ENCODE peak calls at places on chromosomes 1 and 21, in four cellular contexts. Y is mesenchymal stem cell, U is IMR-90, C is H9. A is an unnamed sample.

GRCh38 chr1:233445737-233446136 is 118.2 kb downstream of the MAP3K21 start:
- DNase-seq in C (no peak), Y (no peak), U (no peak), A (no peak)

GRCh38 chr1:68141079-68141800 is 90.8 kb upstream of the DIRAS3 start:
- DNase-seq in U (peak), Y (peak), C (no peak), A (peak)

GRCh38 chr1:33468559-33468958 is 3.9 kb upstream of the ZSCAN20 start:
- DNase-seq in C (no peak), Y (no peak), U (peak), A (peak)

GRCh38 chr1:32272557-32273388 is 19.1 kb upstream of the HDAC1 start:
- DNase-seq in Y (no peak), U (no peak), C (no peak), A (no peak)

GRCh38 chr1:199449681-199450080 is 577.8 kb upstream of the NR5A2 start:
- DNase-seq in U (no peak), Y (no peak), C (no peak), A (no peak)

GRCh38 chr1:152967201-152967600 is 3.2 kb upstream of the SPRR4 start:
- DNase-seq in C (no peak), Y (no peak), U (no peak), A (no peak)

GRCh38 chr1:5798151-5798730 is 194.0 kb downstream of the NPHP4 start:
- DNase-seq in C (peak), U (no peak), Y (no peak), A (peak)

GRCh38 chr21:42189860-42190491 is 29.0 kb upstream of the ABCG1 start:
- DNase-seq in Y (no peak), U (no peak), C (no peak), A (no peak)

GRCh38 chr1:196059210-196059609 is 549.0 kb downstream of the KCNT2 start:
- DNase-seq in Y (peak), U (no peak), C (no peak), A (peak)

GRCh38 chr1:232380556-232380955 is 249.4 kb downstream of the SIPA1L2 start:
- DNase-seq in Y (no peak), C (peak), U (no peak), A (no peak)

GRCh38 chr1:65958561-65959350 is 166.1 kb downstream of the PDE4B start:
- DNase-seq in U (peak), C (no peak), Y (peak), A (peak)

GRCh38 chr1:53524428-53525400 is 65.5 kb downstream of the DMRTB1 start:
- DNase-seq in C (no peak), U (no peak), Y (no peak), A (no peak)
- H3K23ac ChIP-seq in C (no peak), U (no peak), Y (no peak), A (no peak)

GRCh38 chr1:201448981-201449380 is 20.0 kb downstream of the PHLDA3 start:
- DNase-seq in Y (no peak), U (no peak), C (peak), A (peak)
- H3K27ac ChIP-seq in Y (no peak), U (no peak), C (no peak), A (no peak)

DNA sequence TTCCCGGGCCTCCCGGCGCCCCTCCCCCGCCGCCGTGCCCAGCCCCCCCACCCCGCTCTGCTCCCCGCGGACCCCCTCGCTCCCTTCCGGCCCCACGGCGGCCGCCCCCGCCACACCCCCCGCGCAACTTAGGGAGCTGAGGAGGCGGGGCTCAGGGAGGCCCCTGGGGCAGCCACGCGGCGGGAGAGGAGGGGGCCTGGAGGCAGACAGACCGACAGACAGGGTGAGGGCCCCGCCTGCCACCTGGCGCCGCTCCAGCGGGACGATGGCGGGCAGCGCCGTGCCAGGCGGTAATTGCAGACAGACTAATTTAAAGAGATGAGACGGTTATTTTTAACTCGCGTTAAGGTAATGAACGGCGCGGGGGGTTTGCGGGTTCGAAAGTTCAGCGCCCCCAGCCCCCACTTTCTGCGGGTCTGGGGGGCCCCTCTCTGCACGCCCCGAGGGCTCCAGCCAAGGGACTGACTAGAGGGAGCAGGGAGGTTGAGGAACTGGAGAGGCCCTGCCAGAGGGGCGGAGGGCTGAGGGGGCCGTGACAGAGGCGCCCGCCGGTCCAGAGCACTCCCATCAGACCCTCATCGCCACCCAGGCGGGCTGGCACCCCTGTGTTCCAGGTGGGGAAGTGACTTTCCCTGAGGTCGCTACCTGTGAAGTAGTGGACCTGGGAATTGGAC is 5.3 kb downstream of the FOXO6 start:
- DNase-seq in U (no peak), C (no peak), Y (no peak), A (no peak)
- H3K4me2 ChIP-seq in U (no peak), C (peak), Y (peak), A (peak)

GRCh38 chr1:29896791-29897725 is 660.7 kb downstream of the PTPRU start:
- DNase-seq in C (no peak), U (no peak), Y (no peak), A (peak)

GRCh38 chr1:29901618-29902017 is 665.3 kb downstream of the PTPRU start:
- DNase-seq in Y (no peak), C (peak), U (no peak), A (peak)

GRCh38 chr1:29900086-29900485 is 663.8 kb downstream of the PTPRU start:
- DNase-seq in C (no peak), U (no peak), Y (no peak), A (peak)

GRCh38 chr1:29903767-29904166 is 667.4 kb downstream of the PTPRU start:
- DNase-seq in U (no peak), C (no peak), Y (no peak), A (no peak)

GRCh38 chr1:29900727-29901126 is 664.4 kb downstream of the PTPRU start:
- DNase-seq in Y (no peak), C (no peak), U (no peak), A (no peak)
- H3K23ac ChIP-seq in Y (no peak), C (no peak), U (no peak), A (no peak)

DNA sequence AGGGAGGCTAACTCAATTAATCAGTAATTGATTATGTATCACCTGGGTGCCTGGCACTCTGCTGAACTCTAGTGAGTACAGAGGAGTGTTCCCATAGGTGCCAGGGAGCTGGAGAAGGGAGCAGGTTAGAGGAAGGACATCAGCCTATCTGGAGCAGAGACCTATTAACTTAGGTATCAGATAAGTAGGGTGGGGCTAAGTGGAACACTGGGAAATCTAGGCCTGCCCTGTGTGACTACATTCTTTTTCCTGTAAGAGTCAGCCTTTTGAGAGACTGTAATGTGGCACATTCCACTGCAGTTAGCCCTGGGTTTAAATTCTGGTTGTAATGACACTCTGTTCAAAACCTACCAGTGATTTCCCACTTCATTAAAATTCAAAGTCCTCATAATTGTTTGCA is 12.7 kb downstream of the STX12 start:
- DNase-seq in C (no peak), U (peak), Y (peak), A (peak)
- H3K27ac ChIP-seq in C (no peak), U (no peak), Y (no peak), A (no peak)

GRCh38 chr1:31054958-31055481 is 10.5 kb downstream of the PUM1 start:
- DNase-seq in Y (no peak), U (no peak), C (no peak), A (no peak)
- H3K4me2 ChIP-seq in Y (no peak), U (no peak), C (no peak), A (no peak)

GRCh38 chr21:45637883-45638282 is 5.6 kb upstream of the PCBP3 start:
- DNase-seq in Y (no peak), U (no peak), C (no peak), A (no peak)

GRCh38 chr21:45634511-45635183 is 8.9 kb upstream of the PCBP3 start:
- DNase-seq in C (no peak), U (peak), Y (no peak), A (no peak)

GRCh38 chr21:45636921-45637646 is 6.4 kb upstream of the PCBP3 start:
- DNase-seq in Y (no peak), U (no peak), C (no peak), A (no peak)

GRCh38 chr21:45636459-45636858 is 7.1 kb upstream of the PCBP3 start:
- DNase-seq in Y (no peak), U (no peak), C (no peak), A (no peak)

DNA sequence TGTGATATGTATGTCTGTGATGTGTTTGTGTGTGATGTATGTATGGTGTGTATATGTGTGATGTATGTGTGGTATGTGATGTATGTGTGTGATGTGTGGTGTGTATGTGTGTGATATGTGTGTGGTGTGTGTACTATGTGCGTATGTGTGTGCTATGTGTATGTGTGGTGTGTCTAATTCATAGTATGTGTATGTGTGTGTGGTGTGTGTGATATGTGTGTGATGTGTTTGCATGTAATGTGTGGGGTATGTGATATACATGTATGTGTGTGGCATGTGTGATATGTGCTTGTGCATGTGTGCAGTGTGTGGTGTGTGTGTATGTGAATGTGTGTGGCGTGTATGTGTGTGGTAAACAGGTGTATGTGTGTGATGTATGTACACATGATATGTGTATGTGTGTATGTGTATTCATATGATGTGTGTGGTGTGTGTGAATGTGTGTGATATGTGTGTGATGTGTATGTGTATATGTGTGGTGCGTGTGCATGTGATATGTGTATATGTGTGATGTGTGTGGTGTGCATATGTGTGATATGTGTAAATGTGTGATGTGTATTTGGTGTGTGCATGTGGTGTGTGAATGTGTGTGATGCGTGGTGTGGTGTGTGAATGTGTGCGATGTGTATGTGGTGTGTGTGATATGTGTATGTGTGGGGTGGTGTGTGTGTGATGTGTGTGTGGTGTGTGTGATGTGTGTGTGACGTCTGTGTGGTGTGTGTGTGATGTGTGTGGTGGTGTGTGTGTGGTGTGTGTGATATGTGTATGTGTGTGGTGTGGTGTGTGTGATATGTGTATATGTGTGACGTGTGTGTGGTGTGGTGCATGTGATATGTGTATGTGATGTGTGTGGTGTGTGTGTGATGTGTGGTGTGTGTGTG is 8.0 kb upstream of the PCBP3 start:
- DNase-seq in U (no peak), Y (no peak), C (no peak), A (no peak)
- H3K23ac ChIP-seq in U (no peak), Y (no peak), C (no peak), A (no peak)

DNA sequence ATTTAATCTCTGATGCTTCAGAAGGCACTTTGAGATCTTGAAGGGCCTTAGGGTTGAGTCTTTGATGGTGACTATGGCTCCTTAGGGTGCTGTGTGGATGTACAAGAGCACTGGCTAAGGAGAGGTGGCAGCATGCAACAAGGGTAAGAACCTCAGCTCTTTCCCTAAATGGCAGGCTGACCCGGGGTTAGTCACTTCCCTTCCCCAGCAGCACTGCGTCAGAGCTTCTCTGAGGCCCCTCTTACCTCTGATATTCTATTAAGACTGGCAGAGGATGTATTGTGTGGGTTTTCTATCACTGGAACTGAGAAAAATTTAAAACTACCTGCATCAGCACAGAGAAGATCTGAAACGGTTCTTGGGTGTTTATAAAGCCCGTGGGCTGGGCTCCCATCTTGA is 11.8 kb downstream of the C1orf116 start:
- DNase-seq in C (no peak), U (peak), Y (no peak), A (no peak)
- H3K27ac ChIP-seq in C (no peak), U (no peak), Y (no peak), A (no peak)

GRCh38 chr21:37393030-37393429 is 26.5 kb downstream of the DYRK1A start:
- DNase-seq in U (no peak), C (no peak), Y (no peak), A (no peak)
- H3K4me2 ChIP-seq in U (no peak), C (no peak), Y (no peak), A (no peak)

GRCh38 chr1:94094466-94095111 is 26.4 kb downstream of the ABCA4 start:
- DNase-seq in C (no peak), U (peak), Y (no peak), A (peak)
- H3K23ac ChIP-seq in C (no peak), U (peak), Y (no peak), A (no peak)